ENCODE peak calls at places on chromosome 14, in ten cellular contexts. S, J, H, I, N, K, G, O, C and Z are unnamed samples.
A peak's percentile ranks its signal among the peaks of the same experiment; 100 is the strongest.

GRCh38 chr14:59811850-59812249 is 58.7 kb downstream of the RTN1 start:
- DNase-seq in S (no peak), J (no peak), H (no peak), I (no peak), N (no peak), K (no peak), G (no peak), O (no peak), C (no peak), Z (no peak)

GRCh38 chr14:41604793-41605534 is 1.7 kb upstream of the LRFN5 start:
- DNase-seq in S (peak; percentile 77), J (no peak), H (no peak), I (peak; percentile 70), N (no peak), K (peak; percentile 64), G (no peak), O (no peak), C (peak; percentile 90), Z (peak; percentile 34)

GRCh38 chr14:90336985-90337384 is 5.2 kb upstream of the NRDE2 start:
- DNase-seq in S (no peak), J (no peak), H (no peak), I (no peak), N (no peak), K (no peak), G (no peak), O (no peak), C (no peak), Z (no peak)

GRCh38 chr14:89833120-89833521 is 121.4 kb downstream of the EFCAB11 start:
- DNase-seq in S (no peak), J (no peak), H (no peak), I (no peak), N (no peak), K (no peak), G (no peak), O (no peak), C (no peak), Z (no peak)

GRCh38 chr14:20855652-20856291 is 35.4 kb upstream of the RNASE3 start:
- DNase-seq in S (peak; percentile 22), J (no peak), H (peak; percentile 16), I (peak; percentile 63), N (no peak), K (peak; percentile 48), G (peak; percentile 94), O (no peak), C (peak; percentile 79), Z (no peak)

GRCh38 chr14:84797326-84797725 is 732.6 kb upstream of the FLRT2 start:
- DNase-seq in S (no peak), J (no peak), H (no peak), I (peak; percentile 8), N (no peak), K (no peak), G (no peak), O (no peak), C (no peak), Z (no peak)

GRCh38 chr14:76136476-76137160 is 15.1 kb upstream of the GPATCH2L start:
- DNase-seq in S (no peak), J (no peak), H (no peak), I (no peak), N (no peak), K (no peak), G (no peak), O (no peak), C (no peak), Z (no peak)

GRCh38 chr14:80695869-80696268 is 245.7 kb downstream of the CEP128 start:
- DNase-seq in S (no peak), J (no peak), H (no peak), I (no peak), N (no peak), K (no peak), G (no peak), O (no peak), C (no peak), Z (no peak)

GRCh38 chr14:95817271-95817670 is 59.4 kb upstream of the TUNAR start:
- DNase-seq in S (no peak), J (no peak), H (no peak), I (no peak), N (no peak), K (no peak), G (no peak), O (no peak), C (no peak), Z (no peak)

GRCh38 chr14:90060965-90061848 is 587 bp upstream of the KCNK13 start:
- DNase-seq in S (no peak), J (peak; percentile 38), H (no peak), I (no peak), N (no peak), K (peak; percentile 49), G (no peak), O (no peak), C (peak; percentile 51), Z (no peak)

GRCh38 chr14:52443506-52443905 is 108.8 kb downstream of the TXNDC16 start:
- DNase-seq in S (no peak), J (no peak), H (no peak), I (peak; percentile 19), N (no peak), K (no peak), G (no peak), O (no peak), C (no peak), Z (no peak)

GRCh38 chr14:25945746-25946145 is 652.1 kb downstream of the NOVA1 start:
- DNase-seq in S (no peak), J (no peak), H (no peak), I (no peak), N (no peak), K (no peak), G (no peak), O (no peak), C (no peak), Z (no peak)

GRCh38 chr14:74548881-74549280 is 55.3 kb downstream of the ISCA2 start:
- DNase-seq in S (no peak), J (no peak), H (no peak), I (peak; percentile 71), N (no peak), K (peak; percentile 90), G (no peak), O (peak; percentile 57), C (no peak), Z (no peak)

GRCh38 chr14:68685419-68686211 is 107.3 kb downstream of the ZFP36L1 start:
- DNase-seq in S (no peak), J (peak; percentile 82), H (peak; percentile 76), I (peak; percentile 56), N (peak; percentile 72), K (no peak), G (no peak), O (no peak), C (peak; percentile 87), Z (no peak)

GRCh38 chr14:36503771-36504741 is 16.0 kb downstream of the NKX2-1 start:
- DNase-seq in S (no peak), J (no peak), H (no peak), I (no peak), N (no peak), K (no peak), G (no peak), O (no peak), C (peak; percentile 63), Z (no peak)

GRCh38 chr14:22650046-22650739 is 6.0 kb upstream of the OR6J1 start:
- DNase-seq in S (no peak), J (no peak), H (no peak), I (no peak), N (no peak), K (no peak), G (no peak), O (no peak), C (peak; percentile 56), Z (no peak)

GRCh38 chr14:72528059-72528950 is 365.6 kb downstream of the DPF3 start:
- DNase-seq in S (no peak), J (no peak), H (no peak), I (no peak), N (no peak), K (no peak), G (no peak), O (no peak), C (no peak), Z (no peak)

GRCh38 chr14:61074852-61075251 is 93.8 kb downstream of the SLC38A6 start:
- DNase-seq in S (no peak), J (no peak), H (no peak), I (no peak), N (no peak), K (no peak), G (no peak), O (no peak), C (no peak), Z (no peak)

GRCh38 chr14:56528927-56529326 is 50.7 kb upstream of the TMEM260 start:
- DNase-seq in S (no peak), J (no peak), H (no peak), I (no peak), N (no peak), K (no peak), G (no peak), O (no peak), C (no peak), Z (no peak)

GRCh38 chr14:93089501-93090269 is 26.0 kb downstream of the ITPK1 start:
- DNase-seq in S (no peak), J (no peak), H (no peak), I (no peak), N (no peak), K (no peak), G (no peak), O (no peak), C (peak; percentile 35), Z (no peak)

GRCh38 chr14:76331328-76332011 is 44.5 kb upstream of the ESRRB start:
- DNase-seq in S (no peak), J (no peak), H (no peak), I (no peak), N (no peak), K (no peak), G (no peak), O (no peak), C (no peak), Z (no peak)

GRCh38 chr14:105173901-105174894 is 5.6 kb upstream of the JAG2 start:
- DNase-seq in S (no peak), J (peak; percentile 52), H (peak; percentile 37), I (no peak), N (no peak), K (no peak), G (no peak), O (no peak), C (no peak), Z (no peak)

GRCh38 chr14:69573841-69574265 is 818 bp downstream of the CCDC177 start:
- DNase-seq in S (no peak), J (peak; percentile 25), H (no peak), I (no peak), N (no peak), K (no peak), G (no peak), O (no peak), C (no peak), Z (no peak)

GRCh38 chr14:54116972-54117371 is 160.3 kb upstream of the BMP4 start:
- DNase-seq in S (no peak), J (no peak), H (no peak), I (peak; percentile 33), N (no peak), K (no peak), G (no peak), O (no peak), C (peak; percentile 46), Z (no peak)

GRCh38 chr14:50875359-50876090 is 3.7 kb downstream of the ABHD12B start:
- DNase-seq in S (peak; percentile 19), J (peak; percentile 78), H (peak; percentile 45), I (no peak), N (no peak), K (no peak), G (no peak), O (no peak), C (no peak), Z (no peak)